ENCODE peak calls at places on chromosomes 11 and 22, in seven cellular contexts. One of them, this sample, is unnamed.

GRCh38 chr22:37636186-37636948 is 3.1 kb upstream of the SH3BP1 start:
- DNase-seq in GM23338: peak
- DNase-seq in MM.1S: peak
- DNase-seq in IMR-90: peak
- DNase-seq in A549: no peak
- DNase-seq in SK-N-SH: no peak
- DNase-seq in mammary epithelial cell: no peak
- DNase-seq in this sample: peak

GRCh38 chr11:97461934-97462333 is 1072.1 kb downstream of the JRKL start:
- DNase-seq in GM23338: no peak
- DNase-seq in MM.1S: no peak
- DNase-seq in IMR-90: no peak
- DNase-seq in A549: no peak
- DNase-seq in SK-N-SH: no peak
- DNase-seq in mammary epithelial cell: no peak
- DNase-seq in this sample: no peak

GRCh38 chr11:70547386-70547785 is 149.1 kb downstream of the CTTN start:
- DNase-seq in GM23338: no peak
- DNase-seq in MM.1S: no peak
- DNase-seq in IMR-90: no peak
- DNase-seq in A549: no peak
- DNase-seq in SK-N-SH: no peak
- DNase-seq in mammary epithelial cell: no peak
- DNase-seq in this sample: no peak

GRCh38 chr11:120735035-120735434 is 223.5 kb downstream of the GRIK4 start:
- DNase-seq in GM23338: no peak
- DNase-seq in MM.1S: no peak
- DNase-seq in IMR-90: no peak
- DNase-seq in A549: no peak
- DNase-seq in SK-N-SH: no peak
- DNase-seq in mammary epithelial cell: no peak
- DNase-seq in this sample: no peak

GRCh38 chr11:47791774-47792173 is 24.6 kb upstream of the FNBP4 start:
- DNase-seq in GM23338: no peak
- DNase-seq in MM.1S: no peak
- DNase-seq in IMR-90: peak
- DNase-seq in A549: no peak
- DNase-seq in SK-N-SH: no peak
- DNase-seq in mammary epithelial cell: no peak
- DNase-seq in this sample: no peak

GRCh38 chr11:44445500-44446340 is 119.7 kb upstream of the CD82 start:
- DNase-seq in GM23338: peak
- DNase-seq in MM.1S: no peak
- DNase-seq in IMR-90: no peak
- DNase-seq in A549: no peak
- DNase-seq in SK-N-SH: no peak
- DNase-seq in mammary epithelial cell: peak
- DNase-seq in this sample: no peak

GRCh38 chr11:76588455-76589325 is 81.9 kb downstream of the LRRC32 start:
- DNase-seq in GM23338: no peak
- DNase-seq in MM.1S: peak
- DNase-seq in IMR-90: peak
- DNase-seq in A549: no peak
- DNase-seq in SK-N-SH: peak
- DNase-seq in mammary epithelial cell: peak
- DNase-seq in this sample: no peak

GRCh38 chr22:28105988-28106387 is 186.9 kb upstream of the PITPNB start:
- DNase-seq in GM23338: no peak
- DNase-seq in MM.1S: no peak
- DNase-seq in IMR-90: no peak
- DNase-seq in A549: no peak
- DNase-seq in SK-N-SH: no peak
- DNase-seq in mammary epithelial cell: no peak
- DNase-seq in this sample: no peak

GRCh38 chr11:91081440-91082088 is 858.7 kb upstream of the CHORDC1 start:
- DNase-seq in GM23338: no peak
- DNase-seq in MM.1S: no peak
- DNase-seq in IMR-90: peak
- DNase-seq in A549: peak
- DNase-seq in SK-N-SH: no peak
- DNase-seq in mammary epithelial cell: peak
- DNase-seq in this sample: peak

GRCh38 chr11:58674609-58675008 is 52.1 kb downstream of the CNTF start:
- DNase-seq in GM23338: no peak
- DNase-seq in MM.1S: no peak
- DNase-seq in IMR-90: no peak
- DNase-seq in A549: no peak
- DNase-seq in SK-N-SH: no peak
- DNase-seq in mammary epithelial cell: no peak
- DNase-seq in this sample: no peak

GRCh38 chr22:46031965-46032851 is 55.2 kb upstream of the WNT7B start:
- DNase-seq in GM23338: no peak
- DNase-seq in MM.1S: no peak
- DNase-seq in IMR-90: no peak
- DNase-seq in A549: no peak
- DNase-seq in SK-N-SH: peak
- DNase-seq in mammary epithelial cell: no peak
- DNase-seq in this sample: no peak

GRCh38 chr11:115500547-115501503 is 3.4 kb downstream of the CADM1 start:
- DNase-seq in GM23338: peak
- DNase-seq in MM.1S: peak
- DNase-seq in IMR-90: no peak
- DNase-seq in A549: no peak
- DNase-seq in SK-N-SH: peak
- DNase-seq in mammary epithelial cell: peak
- DNase-seq in this sample: no peak

GRCh38 chr11:66888282-66888681 is 31.4 kb downstream of the LRFN4 start:
- DNase-seq in GM23338: no peak
- DNase-seq in MM.1S: no peak
- DNase-seq in IMR-90: no peak
- DNase-seq in A549: no peak
- DNase-seq in SK-N-SH: no peak
- DNase-seq in mammary epithelial cell: no peak
- DNase-seq in this sample: no peak

GRCh38 chr11:66887531-66887930 is 30.7 kb downstream of the LRFN4 start:
- DNase-seq in GM23338: no peak
- DNase-seq in MM.1S: no peak
- DNase-seq in IMR-90: no peak
- DNase-seq in A549: no peak
- DNase-seq in SK-N-SH: no peak
- DNase-seq in mammary epithelial cell: no peak
- DNase-seq in this sample: no peak

GRCh38 chr11:66892926-66893325 is 36.1 kb downstream of the LRFN4 start:
- DNase-seq in GM23338: no peak
- DNase-seq in MM.1S: no peak
- DNase-seq in IMR-90: peak
- DNase-seq in A549: no peak
- DNase-seq in SK-N-SH: no peak
- DNase-seq in mammary epithelial cell: no peak
- DNase-seq in this sample: no peak

GRCh38 chr11:66889974-66890373 is 33.1 kb downstream of the LRFN4 start:
- DNase-seq in GM23338: no peak
- DNase-seq in MM.1S: no peak
- DNase-seq in IMR-90: no peak
- DNase-seq in A549: no peak
- DNase-seq in SK-N-SH: no peak
- DNase-seq in mammary epithelial cell: no peak
- DNase-seq in this sample: no peak

GRCh38 chr11:66891849-66892660 is 35.2 kb downstream of the LRFN4 start:
- DNase-seq in GM23338: peak
- DNase-seq in MM.1S: peak
- DNase-seq in IMR-90: peak
- DNase-seq in A549: peak
- DNase-seq in SK-N-SH: no peak
- DNase-seq in mammary epithelial cell: peak
- DNase-seq in this sample: peak
- H3K27ac ChIP-seq in GM23338: peak
- H3K27ac ChIP-seq in MM.1S: no peak
- H3K27ac ChIP-seq in IMR-90: peak
- H3K27ac ChIP-seq in A549: peak
- H3K27ac ChIP-seq in SK-N-SH: no peak
- H3K27ac ChIP-seq in mammary epithelial cell: peak
- H3K27ac ChIP-seq in this sample: peak

DNA sequence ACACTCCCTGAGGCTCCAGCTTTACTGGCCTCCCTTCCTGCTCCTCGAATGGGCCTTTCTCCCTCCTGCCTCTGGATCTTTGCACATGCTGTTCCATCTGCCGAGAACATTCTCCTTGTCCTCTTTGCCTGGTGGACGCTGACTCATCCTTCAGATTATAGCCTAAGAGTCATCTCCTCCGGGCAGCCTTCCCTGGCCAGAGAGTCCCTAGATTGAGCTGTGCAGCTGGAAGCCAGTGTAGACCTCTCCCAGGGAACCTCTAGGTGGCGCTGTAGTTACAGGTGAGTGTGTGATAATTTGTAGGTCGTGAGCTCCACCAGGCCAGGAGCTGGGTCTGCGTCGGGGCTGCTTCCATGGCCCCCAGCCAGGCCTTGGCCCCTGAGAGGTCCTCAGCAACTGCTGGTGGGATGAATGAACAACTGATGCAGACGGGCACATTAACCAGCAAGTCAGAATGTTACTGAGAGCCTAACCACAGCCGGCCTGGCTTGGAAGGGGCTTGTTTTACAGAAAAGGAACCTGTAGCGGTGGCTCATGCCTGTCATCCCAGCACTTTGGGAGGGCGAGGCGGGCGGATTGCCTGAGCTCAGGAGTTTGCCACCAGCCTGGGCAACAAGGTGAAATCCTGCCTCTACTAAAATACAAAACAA is 8.7 kb downstream of the PNPLA5 start:
- DNase-seq in GM23338: peak
- DNase-seq in MM.1S: peak
- DNase-seq in IMR-90: peak
- DNase-seq in A549: peak
- DNase-seq in SK-N-SH: peak
- DNase-seq in mammary epithelial cell: peak
- DNase-seq in this sample: peak
- TF ChIP-seq CTCF in GM23338: peak
- TF ChIP-seq CTCF in MM.1S: peak
- TF ChIP-seq CTCF in IMR-90: peak
- TF ChIP-seq CTCF in A549: peak
- TF ChIP-seq CTCF in SK-N-SH: peak
- TF ChIP-seq CTCF in mammary epithelial cell: peak
- TF ChIP-seq CTCF in this sample: peak

GRCh38 chr11:72599325-72600117 is 74.7 kb downstream of the PDE2A start:
- DNase-seq in GM23338: peak
- DNase-seq in MM.1S: no peak
- DNase-seq in IMR-90: no peak
- DNase-seq in A549: no peak
- DNase-seq in SK-N-SH: no peak
- DNase-seq in mammary epithelial cell: no peak
- DNase-seq in this sample: no peak
- H3K4me2 ChIP-seq in GM23338: no peak
- H3K4me2 ChIP-seq in MM.1S: no peak
- H3K4me2 ChIP-seq in IMR-90: no peak
- H3K4me2 ChIP-seq in A549: peak
- H3K4me2 ChIP-seq in SK-N-SH: no peak
- H3K4me2 ChIP-seq in mammary epithelial cell: no peak
- H3K4me2 ChIP-seq in this sample: no peak

GRCh38 chr11:129374081-129374992 is 1.3 kb upstream of the BARX2 start:
- DNase-seq in GM23338: peak
- DNase-seq in MM.1S: peak
- DNase-seq in IMR-90: no peak
- DNase-seq in A549: no peak
- DNase-seq in SK-N-SH: peak
- DNase-seq in mammary epithelial cell: no peak
- DNase-seq in this sample: no peak

GRCh38 chr11:129376658-129377341 is 1.2 kb downstream of the BARX2 start:
- DNase-seq in GM23338: no peak
- DNase-seq in MM.1S: no peak
- DNase-seq in IMR-90: no peak
- DNase-seq in A549: no peak
- DNase-seq in SK-N-SH: no peak
- DNase-seq in mammary epithelial cell: no peak
- DNase-seq in this sample: no peak

GRCh38 chr11:129373489-129373953 is 2.1 kb upstream of the BARX2 start:
- DNase-seq in GM23338: peak
- DNase-seq in MM.1S: peak
- DNase-seq in IMR-90: no peak
- DNase-seq in A549: no peak
- DNase-seq in SK-N-SH: no peak
- DNase-seq in mammary epithelial cell: no peak
- DNase-seq in this sample: no peak

GRCh38 chr11:129375731-129376657 is at the start of gene BARX2:
- DNase-seq in GM23338: peak
- DNase-seq in MM.1S: peak
- DNase-seq in IMR-90: peak
- DNase-seq in A549: no peak
- DNase-seq in SK-N-SH: peak
- DNase-seq in mammary epithelial cell: peak
- DNase-seq in this sample: peak

DNA sequence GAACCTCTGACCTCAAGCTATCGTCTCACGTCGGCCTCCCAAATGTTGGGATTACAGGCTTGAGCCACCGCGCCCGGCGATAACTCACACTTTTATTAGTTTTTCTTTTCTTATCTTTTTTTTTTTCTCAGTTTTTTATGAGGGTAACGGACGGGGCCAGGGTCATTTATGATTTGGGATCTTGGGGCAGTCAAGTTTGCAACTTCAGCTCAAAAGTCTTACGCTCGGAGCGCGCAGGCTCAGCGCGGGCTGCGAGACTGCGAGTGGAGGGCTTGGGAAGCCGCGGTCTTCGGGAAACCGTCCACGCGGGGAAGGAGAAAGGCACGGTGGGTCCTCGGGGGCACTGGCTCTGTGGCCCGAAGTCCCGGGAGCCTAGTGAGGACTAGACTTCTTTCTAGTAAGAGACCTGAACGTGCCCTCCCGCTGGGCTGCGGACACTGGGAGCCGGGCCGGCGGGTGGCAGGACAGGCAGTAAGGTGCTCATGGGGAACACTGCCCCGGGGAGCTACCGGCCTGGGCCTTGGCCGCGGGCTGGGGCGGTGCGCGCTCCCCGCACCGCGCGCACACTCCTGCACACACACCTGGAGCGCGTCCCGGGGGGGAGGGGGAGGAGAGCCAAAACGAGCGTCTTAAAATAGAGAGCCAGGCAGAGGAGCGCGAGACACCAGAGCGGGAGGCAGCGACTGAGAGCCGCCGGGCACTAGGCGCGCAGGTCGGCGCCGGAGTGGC is 491 bp upstream of the BARX2 start:
- DNase-seq in GM23338: peak
- DNase-seq in MM.1S: peak
- DNase-seq in IMR-90: no peak
- DNase-seq in A549: peak
- DNase-seq in SK-N-SH: peak
- DNase-seq in mammary epithelial cell: peak
- DNase-seq in this sample: no peak
- H3K27ac ChIP-seq in GM23338: no peak
- H3K27ac ChIP-seq in MM.1S: peak
- H3K27ac ChIP-seq in IMR-90: no peak
- H3K27ac ChIP-seq in A549: no peak
- H3K27ac ChIP-seq in SK-N-SH: no peak
- H3K27ac ChIP-seq in mammary epithelial cell: no peak
- H3K27ac ChIP-seq in this sample: no peak

GRCh38 chr11:66264893-66265292 is 3.5 kb upstream of the RAB1B start:
- DNase-seq in GM23338: peak
- DNase-seq in MM.1S: peak
- DNase-seq in IMR-90: no peak
- DNase-seq in A549: no peak
- DNase-seq in SK-N-SH: peak
- DNase-seq in mammary epithelial cell: no peak
- DNase-seq in this sample: no peak
- TF ChIP-seq CTCF in GM23338: peak
- TF ChIP-seq CTCF in MM.1S: peak
- TF ChIP-seq CTCF in IMR-90: peak
- TF ChIP-seq CTCF in A549: peak
- TF ChIP-seq CTCF in SK-N-SH: peak
- TF ChIP-seq CTCF in mammary epithelial cell: peak
- TF ChIP-seq CTCF in this sample: no peak

GRCh38 chr22:49724030-49724892 is 103.4 kb downstream of the BRD1 start:
- DNase-seq in GM23338: no peak
- DNase-seq in MM.1S: no peak
- DNase-seq in IMR-90: no peak
- DNase-seq in A549: no peak
- DNase-seq in SK-N-SH: peak
- DNase-seq in mammary epithelial cell: no peak
- DNase-seq in this sample: no peak
- H3K4me2 ChIP-seq in GM23338: no peak
- H3K4me2 ChIP-seq in MM.1S: peak
- H3K4me2 ChIP-seq in IMR-90: no peak
- H3K4me2 ChIP-seq in A549: peak
- H3K4me2 ChIP-seq in SK-N-SH: no peak
- H3K4me2 ChIP-seq in mammary epithelial cell: peak
- H3K4me2 ChIP-seq in this sample: no peak

This sample was measured in astrocyte.